ENCODE peak calls at places on chromosome 6, in four cellular contexts. One of them, this sample, is unnamed.

GRCh38 chr6:109460161-109460830 is 4.7 kb upstream of the MICAL1 start:
- DNase-seq in HepG2: no peak
- DNase-seq in K562: no peak
- DNase-seq in H1: no peak
- DNase-seq in this sample: no peak

GRCh38 chr6:151084275-151084674 is 155.5 kb upstream of the AKAP12 start:
- DNase-seq in H1: no peak
- DNase-seq in HepG2: no peak
- DNase-seq in K562: no peak
- DNase-seq in this sample: no peak

GRCh38 chr6:3258720-3259490 is at the start of gene PSMG4:
- DNase-seq in HepG2: peak
- DNase-seq in K562: peak
- DNase-seq in H1: no peak
- DNase-seq in this sample: peak

GRCh38 chr6:41901882-41902519 is 6.8 kb upstream of the USP49 start:
- DNase-seq in H1: no peak
- DNase-seq in K562: peak
- DNase-seq in HepG2: no peak
- DNase-seq in this sample: no peak

GRCh38 chr6:155274533-155274932 is 10.7 kb downstream of the CLDN20 start:
- DNase-seq in H1: no peak
- DNase-seq in K562: no peak
- DNase-seq in HepG2: no peak
- DNase-seq in this sample: no peak

GRCh38 chr6:85321926-85322325 is 128.0 kb upstream of the NT5E start:
- DNase-seq in K562: no peak
- DNase-seq in HepG2: no peak
- DNase-seq in H1: no peak
- DNase-seq in this sample: no peak

GRCh38 chr6:100433726-100434435 is 30.8 kb downstream of the SIM1 start:
- DNase-seq in K562: no peak
- DNase-seq in HepG2: no peak
- DNase-seq in H1: no peak
- DNase-seq in this sample: no peak

GRCh38 chr6:89834884-89835792 is 5.5 kb downstream of the CASP8AP2 start:
- DNase-seq in HepG2: no peak
- DNase-seq in K562: no peak
- DNase-seq in H1: no peak
- DNase-seq in this sample: no peak

GRCh38 chr6:158016571-158017383 is 35.1 kb downstream of the SYNJ2 start:
- DNase-seq in HepG2: no peak
- DNase-seq in H1: no peak
- DNase-seq in K562: no peak
- DNase-seq in this sample: no peak

GRCh38 chr6:150813319-150813992 is 52.0 kb upstream of the MTHFD1L start:
- DNase-seq in H1: no peak
- DNase-seq in K562: no peak
- DNase-seq in HepG2: no peak
- DNase-seq in this sample: peak

DNA sequence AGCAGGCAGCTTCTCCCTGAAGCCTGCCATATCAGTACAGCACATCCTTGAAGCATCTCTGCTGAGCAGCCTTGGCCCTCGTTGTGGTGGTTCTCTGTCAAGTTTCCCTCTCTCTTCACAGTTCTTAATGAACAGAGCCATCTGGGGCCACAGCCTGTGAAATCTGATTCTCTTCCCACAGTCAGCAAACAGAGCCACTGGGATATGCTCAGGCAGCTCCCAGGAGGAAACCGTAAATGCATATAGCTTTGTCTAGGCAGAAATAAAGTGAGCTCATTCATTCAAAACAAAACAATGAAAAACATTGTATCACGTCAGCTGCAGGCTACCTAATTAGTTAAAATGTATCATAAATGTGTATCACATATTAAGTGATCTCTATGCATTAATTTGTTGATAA is 80.3 kb downstream of the TBC1D7 start:
- DNase-seq in HepG2: peak
- DNase-seq in K562: no peak
- DNase-seq in H1: no peak
- DNase-seq in this sample: no peak
- H3K4me2 ChIP-seq in HepG2: no peak
- H3K4me2 ChIP-seq in K562: no peak
- H3K4me2 ChIP-seq in H1: no peak
- H3K4me2 ChIP-seq in this sample: no peak

GRCh38 chr6:14120556-14120955 is 3.0 kb downstream of the CD83 start:
- DNase-seq in H1: no peak
- DNase-seq in K562: no peak
- DNase-seq in HepG2: no peak
- DNase-seq in this sample: no peak
- TF ChIP-seq POLR2AphosphoS5 in H1: no peak
- TF ChIP-seq POLR2AphosphoS5 in K562: no peak
- TF ChIP-seq POLR2AphosphoS5 in HepG2: no peak
- TF ChIP-seq POLR2AphosphoS5 in this sample: no peak

GRCh38 chr6:97203343-97203742 is 79.7 kb downstream of the MMS22L start:
- DNase-seq in H1: no peak
- DNase-seq in K562: peak
- DNase-seq in HepG2: no peak
- DNase-seq in this sample: no peak
- TF ChIP-seq FOSL1 in H1: no peak
- TF ChIP-seq FOSL1 in K562: no peak
- TF ChIP-seq FOSL1 in HepG2: no peak
- TF ChIP-seq FOSL1 in this sample: no peak

DNA sequence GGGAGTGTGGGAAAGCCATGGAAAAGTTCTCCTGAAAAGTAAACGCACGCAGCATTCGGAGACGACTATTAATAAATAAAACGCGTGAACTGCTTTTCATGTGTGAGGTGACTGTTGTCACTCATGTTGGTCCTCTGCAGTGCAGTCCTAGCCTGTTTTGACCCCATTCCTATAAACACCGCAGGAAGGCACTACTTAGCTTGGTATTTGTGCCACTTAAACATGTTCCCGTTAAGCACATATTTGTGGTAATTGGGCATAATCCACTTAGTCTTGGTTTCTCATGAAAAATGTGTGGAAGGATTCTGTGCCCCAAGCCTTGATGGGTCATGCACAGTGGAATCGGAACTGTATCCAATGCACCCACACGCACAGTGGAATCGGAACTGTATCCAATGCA is 313.9 kb downstream of the THBS2 start:
- DNase-seq in HepG2: no peak
- DNase-seq in K562: no peak
- DNase-seq in H1: no peak
- DNase-seq in this sample: no peak
- H3K4me2 ChIP-seq in HepG2: no peak
- H3K4me2 ChIP-seq in K562: no peak
- H3K4me2 ChIP-seq in H1: no peak
- H3K4me2 ChIP-seq in this sample: no peak